ENCODE peak calls at places on chromosomes 7 and 10, in five cellular contexts. One of them, this sample, is unnamed.
A peak's percentile ranks its signal among the peaks of the same experiment; 100 is the strongest.

GRCh38 chr10:98186681-98187080 is 52.2 kb downstream of the R3HCC1L start:
- DNase-seq in lung: no peak
- DNase-seq in PC-3: no peak
- DNase-seq in IMR-90: peak; percentile 69
- DNase-seq in heart right ventricle: no peak
- DNase-seq in this sample: no peak

GRCh38 chr10:47366731-47367460 is 17.2 kb downstream of the ZNF488 start:
- DNase-seq in lung: no peak
- DNase-seq in PC-3: no peak
- DNase-seq in IMR-90: no peak
- DNase-seq in heart right ventricle: no peak
- DNase-seq in this sample: no peak

GRCh38 chr10:93742633-93743349 is 14.9 kb upstream of the LGI1 start:
- DNase-seq in lung: no peak
- DNase-seq in PC-3: peak; percentile 10
- DNase-seq in IMR-90: no peak
- DNase-seq in heart right ventricle: no peak
- DNase-seq in this sample: no peak

GRCh38 chr7:84245831-84246230 is 51.2 kb upstream of the SEMA3A start:
- DNase-seq in lung: no peak
- DNase-seq in PC-3: no peak
- DNase-seq in IMR-90: no peak
- DNase-seq in heart right ventricle: peak; percentile 10
- DNase-seq in this sample: no peak

GRCh38 chr10:33157108-33157507 is 177.4 kb downstream of the NRP1 start:
- DNase-seq in lung: no peak
- DNase-seq in PC-3: peak; percentile 98
- DNase-seq in IMR-90: peak; percentile 68
- DNase-seq in heart right ventricle: no peak
- DNase-seq in this sample: no peak

GRCh38 chr10:93954726-93955363 is 38.9 kb upstream of the PLCE1 start:
- DNase-seq in lung: no peak
- DNase-seq in PC-3: peak; percentile 76
- DNase-seq in IMR-90: peak; percentile 78
- DNase-seq in heart right ventricle: no peak
- DNase-seq in this sample: no peak

GRCh38 chr10:85642421-85643170 is 724.0 kb downstream of the GRID1 start:
- DNase-seq in lung: no peak
- DNase-seq in PC-3: peak; percentile 74
- DNase-seq in IMR-90: no peak
- DNase-seq in heart right ventricle: no peak
- DNase-seq in this sample: no peak

GRCh38 chr10:131934769-131935168 is 34.0 kb downstream of the PPP2R2D start:
- DNase-seq in lung: no peak
- DNase-seq in PC-3: no peak
- DNase-seq in IMR-90: no peak
- DNase-seq in heart right ventricle: no peak
- DNase-seq in this sample: no peak

GRCh38 chr10:133464582-133465031 is 10.9 kb downstream of the SCART1 start:
- DNase-seq in lung: peak; percentile 23
- DNase-seq in PC-3: no peak
- DNase-seq in IMR-90: no peak
- DNase-seq in heart right ventricle: no peak
- DNase-seq in this sample: no peak

GRCh38 chr10:110530131-110530831 is 32.6 kb downstream of the DUSP5 start:
- DNase-seq in lung: peak; percentile 75
- DNase-seq in PC-3: peak; percentile 61
- DNase-seq in IMR-90: no peak
- DNase-seq in heart right ventricle: peak; percentile 66
- DNase-seq in this sample: no peak

GRCh38 chr10:93420091-93420490 is 62.0 kb downstream of the MYOF start:
- DNase-seq in lung: no peak
- DNase-seq in PC-3: no peak
- DNase-seq in IMR-90: peak; percentile 35
- DNase-seq in heart right ventricle: no peak
- DNase-seq in this sample: no peak

GRCh38 chr7:4689151-4689550 is 7.1 kb downstream of the FOXK1 start:
- DNase-seq in lung: no peak
- DNase-seq in PC-3: no peak
- DNase-seq in IMR-90: no peak
- DNase-seq in heart right ventricle: no peak
- DNase-seq in this sample: no peak

GRCh38 chr10:123550680-123551096 is 115.5 kb upstream of the GPR26 start:
- DNase-seq in lung: no peak
- DNase-seq in PC-3: no peak
- DNase-seq in IMR-90: no peak
- DNase-seq in heart right ventricle: no peak
- DNase-seq in this sample: no peak

GRCh38 chr10:103668351-103669242 is 175.1 kb downstream of the NEURL1 start:
- DNase-seq in lung: peak; percentile 77
- DNase-seq in PC-3: no peak
- DNase-seq in IMR-90: peak; percentile 55
- DNase-seq in heart right ventricle: peak; percentile 86
- DNase-seq in this sample: no peak

GRCh38 chr10:60422809-60423208 is 33.1 kb upstream of the ANK3 start:
- DNase-seq in lung: no peak
- DNase-seq in PC-3: no peak
- DNase-seq in IMR-90: no peak
- DNase-seq in heart right ventricle: no peak
- DNase-seq in this sample: no peak

GRCh38 chr7:105502173-105502572 is 19.9 kb downstream of the PUS7 start:
- DNase-seq in lung: no peak
- DNase-seq in PC-3: no peak
- DNase-seq in IMR-90: no peak
- DNase-seq in heart right ventricle: no peak
- DNase-seq in this sample: no peak

GRCh38 chr10:118445535-118445934 is 103.4 kb upstream of the FAM204A start:
- DNase-seq in lung: no peak
- DNase-seq in PC-3: no peak
- DNase-seq in IMR-90: no peak
- DNase-seq in heart right ventricle: no peak
- DNase-seq in this sample: no peak

GRCh38 chr10:43265799-43266721 is 805 bp downstream of the RASGEF1A start:
- DNase-seq in lung: no peak
- DNase-seq in PC-3: peak; percentile 57
- DNase-seq in IMR-90: no peak
- DNase-seq in heart right ventricle: no peak
- DNase-seq in this sample: no peak

GRCh38 chr7:108291791-108292440 is 161.8 kb upstream of the LAMB4 start:
- DNase-seq in lung: no peak
- DNase-seq in PC-3: no peak
- DNase-seq in IMR-90: no peak
- DNase-seq in heart right ventricle: no peak
- DNase-seq in this sample: no peak

GRCh38 chr10:103693070-103693811 is 162.1 kb downstream of the SH3PXD2A start:
- DNase-seq in lung: no peak
- DNase-seq in PC-3: no peak
- DNase-seq in IMR-90: no peak
- DNase-seq in heart right ventricle: no peak
- DNase-seq in this sample: no peak

GRCh38 chr7:114212753-114213439 is 201.7 kb upstream of the FOXP2 start:
- DNase-seq in lung: no peak
- DNase-seq in PC-3: no peak
- DNase-seq in IMR-90: no peak
- DNase-seq in heart right ventricle: no peak
- DNase-seq in this sample: no peak

GRCh38 chr10:60237977-60238376 is 151.7 kb downstream of the ANK3 start:
- DNase-seq in lung: no peak
- DNase-seq in PC-3: peak; percentile 81
- DNase-seq in IMR-90: peak; percentile 13
- DNase-seq in heart right ventricle: no peak
- DNase-seq in this sample: no peak

GRCh38 chr10:128660726-128661125 is 534.5 kb upstream of the MKI67 start:
- DNase-seq in lung: no peak
- DNase-seq in PC-3: no peak
- DNase-seq in IMR-90: no peak
- DNase-seq in heart right ventricle: no peak
- DNase-seq in this sample: no peak

GRCh38 chr10:22958338-22958737 is 30.5 kb downstream of the ARMC3 start:
- DNase-seq in lung: no peak
- DNase-seq in PC-3: peak; percentile 45
- DNase-seq in IMR-90: no peak
- DNase-seq in heart right ventricle: no peak
- DNase-seq in this sample: no peak

GRCh38 chr7:71414490-71414889 is 282.5 kb downstream of the GALNT17 start:
- DNase-seq in lung: no peak
- DNase-seq in PC-3: no peak
- DNase-seq in IMR-90: no peak
- DNase-seq in heart right ventricle: peak; percentile 70
- DNase-seq in this sample: no peak

GRCh38 chr10:103184615-103185014 is 8.5 kb downstream of the NT5C2 start:
- DNase-seq in lung: no peak
- DNase-seq in PC-3: peak; percentile 18
- DNase-seq in IMR-90: no peak
- DNase-seq in heart right ventricle: no peak
- DNase-seq in this sample: no peak

GRCh38 chr7:30859940-30860623 is 51.6 kb upstream of the AQP1 start:
- DNase-seq in lung: no peak
- DNase-seq in PC-3: peak; percentile 19
- DNase-seq in IMR-90: no peak
- DNase-seq in heart right ventricle: no peak
- DNase-seq in this sample: no peak

GRCh38 chr10:93384006-93384405 is 98.1 kb downstream of the MYOF start:
- DNase-seq in lung: no peak
- DNase-seq in PC-3: peak; percentile 98
- DNase-seq in IMR-90: no peak
- DNase-seq in heart right ventricle: no peak
- DNase-seq in this sample: no peak

GRCh38 chr7:158296798-158297104 is 290.9 kb downstream of the PTPRN2 start:
- DNase-seq in lung: no peak
- DNase-seq in PC-3: no peak
- DNase-seq in IMR-90: no peak
- DNase-seq in heart right ventricle: no peak
- DNase-seq in this sample: no peak

GRCh38 chr7:29396563-29396962 is 167.1 kb upstream of the PRR15 start:
- DNase-seq in lung: no peak
- DNase-seq in PC-3: no peak
- DNase-seq in IMR-90: no peak
- DNase-seq in heart right ventricle: no peak
- DNase-seq in this sample: no peak

DNA sequence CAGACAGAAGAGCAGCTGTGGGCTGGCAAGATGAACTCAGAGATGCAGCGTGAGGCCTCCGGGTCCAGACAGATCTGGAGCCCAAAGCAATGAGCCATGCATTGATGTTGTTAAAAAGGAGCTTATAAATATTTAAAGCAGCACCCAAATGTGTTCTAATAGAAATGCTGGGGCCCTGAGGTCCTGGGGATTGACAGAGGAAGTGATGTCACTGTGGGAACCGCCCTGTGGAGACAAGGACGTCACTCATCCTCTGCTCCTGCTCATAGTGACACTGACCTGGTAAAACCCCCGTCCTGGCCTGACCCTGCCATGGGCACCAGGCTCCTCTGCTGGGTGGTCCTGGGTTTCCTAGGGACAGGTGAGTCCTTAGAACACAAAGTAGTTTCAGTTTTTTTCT is 197.0 kb upstream of the PRSS58 start:
- DNase-seq in lung: no peak
- DNase-seq in PC-3: no peak
- DNase-seq in IMR-90: no peak
- DNase-seq in heart right ventricle: no peak
- DNase-seq in this sample: no peak
- H3K4me3 ChIP-seq in lung: no peak overlapping the region
- H3K4me3 ChIP-seq in PC-3: no peak overlapping the region
- H3K4me3 ChIP-seq in IMR-90: no peak overlapping the region
- H3K4me3 ChIP-seq in heart right ventricle: no peak overlapping the region
- H3K4me3 ChIP-seq in this sample: no peak overlapping the region

DNA sequence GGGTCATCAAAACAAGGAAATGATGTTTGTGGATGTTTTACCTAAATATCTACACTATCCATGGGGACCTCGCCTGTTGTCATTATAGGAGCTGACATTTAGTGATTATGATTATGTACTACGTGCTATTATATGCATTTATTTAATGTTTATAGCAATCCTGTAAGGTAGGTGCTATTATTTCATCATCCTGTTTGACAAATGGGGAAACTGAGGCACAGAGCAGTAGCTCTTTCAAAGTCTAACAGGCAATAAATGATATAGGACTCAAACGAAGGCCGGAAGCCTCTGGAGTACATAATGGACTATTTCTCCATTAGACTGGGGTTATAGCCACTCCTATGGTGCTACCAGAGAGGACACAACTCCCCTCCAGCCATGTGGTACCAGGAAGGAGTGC is 60.6 kb upstream of the KDM7A start:
- DNase-seq in lung: no peak
- DNase-seq in PC-3: no peak
- DNase-seq in IMR-90: no peak
- DNase-seq in heart right ventricle: no peak
- DNase-seq in this sample: no peak
- H3K4me1 ChIP-seq in lung: no peaks in the 10 kb centered on the region
- H3K4me1 ChIP-seq in PC-3: no peaks in the 10 kb centered on the region
- H3K4me1 ChIP-seq in IMR-90: no peaks in the 10 kb centered on the region
- H3K4me1 ChIP-seq in heart right ventricle: peaks cover 10% of the 10 kb centered on the region
- H3K4me1 ChIP-seq in this sample: no peaks in the 10 kb centered on the region

GRCh38 chr10:81874878-81875679 is at the start of gene NRG3:
- DNase-seq in lung: no peak
- DNase-seq in PC-3: no peak
- DNase-seq in IMR-90: no peak
- DNase-seq in heart right ventricle: no peak
- DNase-seq in this sample: no peak
- H3K4me3 ChIP-seq in lung: peak within 1 kb of the TSS; percentile 47
- H3K4me3 ChIP-seq in PC-3: no peak within 1 kb of the TSS
- H3K4me3 ChIP-seq in IMR-90: no peak within 1 kb of the TSS
- H3K4me3 ChIP-seq in heart right ventricle: peak within 1 kb of the TSS; percentile 50
- H3K4me3 ChIP-seq in this sample: peak within 1 kb of the TSS; percentile 57

GRCh38 chr7:80611353-80611752 is 27.1 kb upstream of the CD36 start:
- DNase-seq in lung: no peak
- DNase-seq in PC-3: no peak
- DNase-seq in IMR-90: no peak
- DNase-seq in heart right ventricle: no peak
- DNase-seq in this sample: no peak

GRCh38 chr7:80611779-80612178 is 26.7 kb upstream of the CD36 start:
- DNase-seq in lung: no peak
- DNase-seq in PC-3: peak; percentile 87
- DNase-seq in IMR-90: peak; percentile 86
- DNase-seq in heart right ventricle: peak; percentile 63
- DNase-seq in this sample: no peak

GRCh38 chr7:80608292-80608691 is 30.1 kb upstream of the CD36 start:
- DNase-seq in lung: no peak
- DNase-seq in PC-3: no peak
- DNase-seq in IMR-90: no peak
- DNase-seq in heart right ventricle: no peak
- DNase-seq in this sample: no peak

GRCh38 chr7:80613519-80613918 is 24.9 kb upstream of the CD36 start:
- DNase-seq in lung: no peak
- DNase-seq in PC-3: no peak
- DNase-seq in IMR-90: no peak
- DNase-seq in heart right ventricle: no peak
- DNase-seq in this sample: no peak

DNA sequence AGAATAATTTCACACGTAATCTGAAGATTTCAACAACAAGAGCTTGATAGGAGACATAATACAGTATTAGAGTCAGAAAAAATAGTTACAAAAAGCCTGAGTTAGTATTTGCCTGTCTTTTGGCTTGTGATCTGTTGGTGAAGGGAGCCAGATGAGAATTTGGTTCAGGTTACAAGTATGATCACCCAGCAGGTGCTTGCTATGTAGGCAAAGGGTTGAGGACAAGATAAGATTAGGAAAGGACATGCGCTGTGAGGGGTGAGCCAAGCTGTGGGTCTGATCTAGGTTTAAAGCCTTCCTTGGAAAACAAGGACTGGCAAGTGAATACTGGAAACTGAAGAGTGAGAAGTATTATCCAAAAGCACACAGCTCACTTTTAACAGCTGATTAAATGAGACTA is 28.7 kb upstream of the CD36 start:
- DNase-seq in lung: no peak
- DNase-seq in PC-3: no peak
- DNase-seq in IMR-90: no peak
- DNase-seq in heart right ventricle: no peak
- DNase-seq in this sample: no peak
- H3K4me1 ChIP-seq in lung: peaks cover 20% of the 10 kb centered on the region
- H3K4me1 ChIP-seq in PC-3: peaks cover 31% of the 10 kb centered on the region
- H3K4me1 ChIP-seq in IMR-90: peaks cover 9% of the 10 kb centered on the region
- H3K4me1 ChIP-seq in heart right ventricle: peaks cover 93% of the 10 kb centered on the region
- H3K4me1 ChIP-seq in this sample: no peaks in the 10 kb centered on the region